ENCODE peak calls at places on chromosomes 7 and 10, in nine cellular contexts. Q, L, M, A, Z, E, N, W and F are unnamed samples.
A peak's percentile ranks its signal among the peaks of the same experiment; 100 is the strongest.

GRCh38 chr10:5284311-5285057 is 80.3 kb upstream of the UCN3 start:
- DNase-seq in Q (no peak), E (no peak), L (peak; percentile 64), W (no peak), A (no peak), M (no peak), N (no peak), Z (no peak), F (no peak)

GRCh38 chr7:55156919-55157318 is 138.1 kb downstream of the EGFR start:
- DNase-seq in W (no peak), M (no peak), E (no peak), A (no peak), Q (no peak), N (no peak), L (no peak), Z (no peak), F (no peak)

GRCh38 chr10:13458107-13458761 is 70.6 kb downstream of the BEND7 start:
- DNase-seq in E (no peak), A (no peak), M (no peak), N (no peak), W (no peak), L (no peak), Q (no peak), Z (no peak), F (no peak)

GRCh38 chr7:148049068-148049467 is 541.5 kb upstream of the C7orf33 start:
- DNase-seq in Z (no peak), E (no peak), M (no peak), Q (no peak), W (no peak), N (no peak), L (no peak), A (no peak), F (no peak)

GRCh38 chr10:23063387-23064287 is 31.7 kb upstream of the MSRB2 start:
- DNase-seq in E (no peak), W (no peak), L (no peak), Z (no peak), Q (no peak), N (no peak), M (no peak), A (no peak), F (no peak)

GRCh38 chr7:108132551-108133265 is 2.5 kb upstream of the LAMB4 start:
- DNase-seq in Q (no peak), A (no peak), L (peak; percentile 70), Z (no peak), N (no peak), M (no peak), E (peak; percentile 67), W (no peak), F (no peak)

GRCh38 chr10:123904834-123905409 is 13.3 kb upstream of the CPXM2 start:
- DNase-seq in Z (no peak), L (no peak), E (no peak), N (no peak), Q (no peak), W (no peak), M (no peak), A (no peak), F (no peak)

GRCh38 chr10:80523776-80524175 is 13.9 kb upstream of the SH2D4B start:
- DNase-seq in E (no peak), L (no peak), W (no peak), Q (no peak), M (no peak), A (peak; percentile 10), Z (no peak), N (no peak), F (no peak)

GRCh38 chr10:76428541-76429330 is 997.3 kb downstream of the LRMDA start:
- DNase-seq in Q (no peak), E (no peak), A (no peak), M (no peak), W (no peak), Z (no peak), L (no peak), N (no peak), F (no peak)

GRCh38 chr7:151684408-151685175 is 164.9 kb upstream of the RHEB start:
- DNase-seq in A (no peak), M (no peak), L (no peak), N (no peak), W (no peak), E (no peak), Z (no peak), Q (no peak), F (no peak)

GRCh38 chr7:151688236-151688780 is 168.6 kb upstream of the RHEB start:
- DNase-seq in M (no peak), N (no peak), E (no peak), Q (no peak), A (no peak), W (no peak), L (no peak), Z (no peak), F (no peak)

GRCh38 chr7:151687523-151688235 is 168.0 kb upstream of the RHEB start:
- DNase-seq in Q (peak; percentile 73), W (peak; percentile 86), A (peak; percentile 81), N (peak; percentile 93), E (peak; percentile 39), L (peak; percentile 95), M (peak; percentile 73), Z (peak; percentile 40), F (no peak)

GRCh38 chr7:151686016-151686766 is 166.5 kb upstream of the RHEB start:
- DNase-seq in M (no peak), Z (no peak), A (peak; percentile 62), N (no peak), L (no peak), Q (no peak), W (peak; percentile 59), E (no peak), F (no peak)

DNA sequence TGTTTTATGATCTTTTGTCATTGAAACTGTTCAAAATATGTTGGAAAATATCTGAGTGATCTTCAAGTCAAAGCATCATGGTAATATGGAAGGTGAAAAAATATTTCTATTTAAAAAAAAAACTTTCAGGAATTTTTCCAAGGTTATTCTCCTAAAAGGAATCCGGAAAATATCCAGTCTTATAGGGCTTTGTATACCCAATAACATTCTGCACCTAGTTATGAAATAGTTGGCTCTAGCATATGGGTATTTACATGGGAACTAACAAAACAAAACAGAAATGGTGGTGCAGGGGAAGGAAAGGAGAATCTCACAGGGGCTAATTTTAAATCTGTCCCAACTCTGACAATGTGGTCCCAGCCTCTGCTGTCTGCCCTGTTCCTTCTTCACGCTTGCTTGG is 167.1 kb upstream of the RHEB start:
- DNase-seq in E (no peak), N (no peak), M (no peak), Z (no peak), A (no peak), W (no peak), Q (no peak), L (no peak), F (no peak)
- H3K4me1 ChIP-seq in E (peaks cover 14% of the 10 kb centered on the region), N (peaks cover 67% of the 10 kb centered on the region), M (peaks cover 32% of the 10 kb centered on the region), Z (no peaks in the 10 kb centered on the region), A (peaks cover 14% of the 10 kb centered on the region), W (peaks cover 2% of the 10 kb centered on the region), Q (peaks cover 27% of the 10 kb centered on the region), L (peaks cover 55% of the 10 kb centered on the region), F (no peaks in the 10 kb centered on the region)

GRCh38 chr7:26794541-26794940 is 69.8 kb downstream of the SKAP2 start:
- DNase-seq in W (no peak), M (no peak), L (no peak), A (no peak), N (no peak), Q (no peak), Z (no peak), E (no peak), F (no peak)
- H3K36me3 ChIP-seq in W (no peaks in the 10 kb centered on the region), M (no peaks in the 10 kb centered on the region), L (no peaks in the 10 kb centered on the region), A (no peaks in the 10 kb centered on the region), N (no peaks in the 10 kb centered on the region), Q (no peaks in the 10 kb centered on the region), Z (no peaks in the 10 kb centered on the region), E (no peaks in the 10 kb centered on the region), F (no peaks in the 10 kb centered on the region)

GRCh38 chr10:72328829-72329204 is 25.9 kb downstream of the DNAJB12 start:
- DNase-seq in Z (no peak), A (peak; percentile 20), N (no peak), M (no peak), W (no peak), L (no peak), E (no peak), Q (no peak), F (no peak)

GRCh38 chr10:72330059-72330426 is 24.7 kb downstream of the DNAJB12 start:
- DNase-seq in Q (no peak), M (no peak), N (no peak), Z (no peak), E (no peak), W (no peak), A (no peak), L (no peak), F (no peak)

GRCh38 chr10:72331575-72332422 is 22.9 kb downstream of the DNAJB12 start:
- DNase-seq in Q (peak; percentile 95), Z (peak; percentile 64), E (peak; percentile 80), L (peak; percentile 95), W (peak; percentile 91), N (no peak), M (peak; percentile 96), A (peak; percentile 97), F (peak; percentile 95)

GRCh38 chr10:72328045-72328828 is 26.5 kb downstream of the DNAJB12 start:
- DNase-seq in N (peak; percentile 68), A (peak; percentile 88), M (no peak), L (peak; percentile 92), Q (peak; percentile 82), Z (peak; percentile 52), W (peak; percentile 64), E (no peak), F (peak; percentile 71)

DNA sequence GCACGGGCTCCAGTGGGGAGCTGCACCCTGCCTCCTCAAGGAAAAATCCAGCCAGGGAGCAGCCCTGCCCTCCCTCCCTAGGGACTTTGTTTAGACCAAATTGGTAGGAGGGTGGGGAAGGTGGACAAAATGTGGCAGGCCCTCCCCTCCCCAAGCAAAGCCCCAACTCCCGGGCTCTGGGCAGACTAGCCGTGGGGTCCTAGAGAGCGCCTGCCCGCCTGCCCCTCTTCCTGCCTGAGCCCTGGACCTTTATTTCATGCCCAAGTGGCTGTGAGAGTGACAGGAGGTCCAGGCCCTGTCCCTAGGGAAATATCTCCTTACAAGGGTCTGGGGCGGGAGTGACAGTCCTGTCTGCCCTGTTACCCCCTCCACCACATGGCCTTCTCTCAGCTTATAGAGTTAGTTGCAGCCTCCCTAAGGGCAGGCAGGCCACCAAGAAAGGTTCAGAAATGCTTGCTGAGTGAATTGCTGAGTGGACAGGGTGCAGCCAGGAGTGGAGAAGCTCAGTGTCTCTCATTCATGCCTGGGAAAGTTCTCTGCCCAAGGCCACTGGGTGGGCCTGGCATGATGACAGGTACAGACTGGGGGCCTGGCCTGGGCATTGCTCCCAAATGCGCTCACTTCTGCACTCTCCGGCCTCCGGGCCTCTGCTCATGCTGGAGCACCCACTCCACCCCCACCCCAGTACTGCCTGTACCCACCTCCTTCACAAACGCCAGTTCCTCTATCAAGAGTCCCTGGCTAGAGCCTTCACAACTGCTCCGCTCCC is 25.2 kb downstream of the DNAJB12 start:
- DNase-seq in Z (no peak), A (peak; percentile 45), M (peak; percentile 70), N (no peak), E (no peak), L (no peak), Q (peak; percentile 93), W (no peak), F (no peak)
- H3K4me1 ChIP-seq in Z (peaks cover 79% of the 10 kb centered on the region), A (peaks cover 49% of the 10 kb centered on the region), M (peaks cover 88% of the 10 kb centered on the region), N (peaks cover 67% of the 10 kb centered on the region), E (peaks cover 50% of the 10 kb centered on the region), L (peaks cover 83% of the 10 kb centered on the region), Q (peaks cover 92% of the 10 kb centered on the region), W (peaks cover 4% of the 10 kb centered on the region), F (peaks cover 32% of the 10 kb centered on the region)

DNA sequence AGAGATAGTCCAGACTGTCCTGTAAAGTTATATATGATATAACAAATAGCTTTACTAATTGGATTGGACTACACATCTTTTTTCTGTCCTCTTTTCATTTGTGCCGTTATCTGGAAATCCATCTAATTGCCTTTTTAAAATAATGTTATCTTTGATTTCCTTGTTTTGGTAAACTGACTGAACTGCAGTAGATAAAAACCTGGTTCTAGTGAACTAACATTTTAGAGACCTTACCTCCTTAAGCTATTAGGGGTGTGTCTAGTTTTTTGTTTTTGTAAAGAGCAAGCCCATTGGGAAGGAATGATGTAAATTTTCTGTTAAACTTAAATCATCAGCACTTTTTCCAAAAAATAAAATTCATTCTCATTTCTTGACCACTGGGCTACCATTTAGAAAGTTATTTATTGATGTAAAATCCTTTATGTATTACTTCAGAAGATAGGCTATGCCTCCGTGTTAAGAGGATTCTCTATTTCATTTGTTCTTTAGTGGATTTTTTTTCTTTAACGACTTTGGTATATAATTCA is 1.2 kb upstream of the PBLD start:
- DNase-seq in W (no peak), Z (no peak), A (no peak), N (no peak), Q (no peak), E (no peak), L (no peak), M (no peak), F (no peak)
- H3K36me3 ChIP-seq in W (no peaks in the 10 kb centered on the region), Z (peaks cover under 1% of the 10 kb centered on the region), A (no peaks in the 10 kb centered on the region), N (peaks cover 29% of the 10 kb centered on the region), Q (no peaks in the 10 kb centered on the region), E (peaks cover 5% of the 10 kb centered on the region), L (peaks cover 8% of the 10 kb centered on the region), M (peaks cover 15% of the 10 kb centered on the region), F (no peaks in the 10 kb centered on the region)